ENCODE peak calls at places on chromosomes 11 and 22, in five cellular contexts. U is psoas muscle; P is activated naive CD4-positive, alpha-beta T cell treated with Interleukin-2 at 50 U/mL for 16 hours; Z is GM23248; G is RCC 7860. A is an unnamed sample.

GRCh38 chr22:38871360-38872171 is 450 bp downstream of the CBX6 start:
- DNase-seq in Z (peak), P (peak), U (no peak), G (no peak), A (no peak)

GRCh38 chr22:25536578-25536977 is 27.9 kb upstream of the GRK3 start:
- DNase-seq in Z (peak), G (no peak), U (no peak), P (no peak), A (no peak)

GRCh38 chr11:37710031-37710430 is 1112.0 kb upstream of the RAG2 start:
- DNase-seq in G (no peak), P (no peak), Z (no peak), U (no peak), A (no peak)

GRCh38 chr11:121356357-121356756 is 63.8 kb downstream of the SC5D start:
- DNase-seq in P (no peak), U (no peak), G (no peak), Z (no peak), A (no peak)

GRCh38 chr22:24500251-24500820 is 5.2 kb downstream of the UPB1 start:
- DNase-seq in P (no peak), G (no peak), Z (no peak), U (no peak), A (no peak)

GRCh38 chr22:23088199-23088604 is 17.9 kb downstream of the GNAZ start:
- DNase-seq in Z (no peak), G (no peak), P (peak), U (no peak), A (no peak)

GRCh38 chr22:46443850-46444389 is 93.5 kb downstream of the CELSR1 start:
- DNase-seq in U (no peak), Z (no peak), G (no peak), P (no peak), A (no peak)

GRCh38 chr11:127890026-127890611 is 697.2 kb downstream of the ETS1 start:
- DNase-seq in P (no peak), Z (peak), U (no peak), G (no peak), A (peak)

GRCh38 chr22:45678961-45679912 is 7.6 kb downstream of the ATXN10 start:
- DNase-seq in P (no peak), U (no peak), G (peak), Z (peak), A (peak)

GRCh38 chr22:26972281-26972680 is 314.9 kb downstream of the MIAT start:
- DNase-seq in Z (peak), P (no peak), U (no peak), G (no peak), A (no peak)

GRCh38 chr11:27619936-27620335 is 80.3 kb downstream of the BDNF start:
- DNase-seq in P (no peak), G (no peak), U (no peak), Z (no peak), A (no peak)

GRCh38 chr11:33063326-33063775 is 24.0 kb downstream of the TCP11L1 start:
- DNase-seq in Z (peak), G (no peak), U (no peak), P (no peak), A (no peak)

GRCh38 chr11:111735262-111736116 is 30.7 kb downstream of the PPP2R1B start:
- DNase-seq in Z (peak), G (peak), P (no peak), U (peak), A (peak)

GRCh38 chr11:65209711-65210360 is 28.1 kb downstream of the CAPN1 start:
- DNase-seq in P (no peak), Z (no peak), G (no peak), U (no peak), A (no peak)

GRCh38 chr11:40288212-40288803 is 1171.1 kb downstream of the LRRC4C start:
- DNase-seq in U (no peak), G (no peak), Z (no peak), P (no peak), A (no peak)

GRCh38 chr11:406796-407650 is 7.8 kb downstream of the SIGIRR start:
- DNase-seq in G (peak), U (peak), P (peak), Z (peak), A (no peak)

GRCh38 chr22:42717197-42717967 is 3.3 kb downstream of the A4GALT start:
- DNase-seq in U (no peak), P (no peak), G (peak), Z (peak), A (no peak)

GRCh38 chr11:128765571-128766530 is 72.0 kb downstream of the FLI1 start:
- DNase-seq in Z (no peak), G (no peak), U (no peak), P (no peak), A (no peak)

GRCh38 chr11:5367461-5368074 is 16.0 kb upstream of the OR51M1 start:
- DNase-seq in G (peak), Z (peak), U (no peak), P (no peak), A (peak)

GRCh38 chr11:124766156-124766555 is 4.1 kb upstream of the ESAM start:
- DNase-seq in Z (no peak), U (no peak), G (peak), P (no peak), A (no peak)

GRCh38 chr11:74543991-74544390 is 48.4 kb upstream of the POLD3 start:
- DNase-seq in P (no peak), G (no peak), Z (no peak), U (no peak), A (no peak)

GRCh38 chr22:28799834-28800307 is 498 bp downstream of the XBP1 start:
- DNase-seq in U (peak), Z (peak), P (peak), G (peak), A (no peak)

GRCh38 chr11:12157241-12157661 is 46.9 kb downstream of the MICAL2 start:
- DNase-seq in U (no peak), Z (peak), G (no peak), P (no peak), A (peak)

GRCh38 chr11:16912607-16913006 is 101.6 kb downstream of the PLEKHA7 start:
- DNase-seq in G (no peak), P (no peak), Z (no peak), U (no peak), A (no peak)

GRCh38 chr11:125326126-125326525 is 161.6 kb downstream of the PKNOX2 start:
- DNase-seq in Z (no peak), P (no peak), U (no peak), G (no peak), A (no peak)

GRCh38 chr11:46676436-46677158 is 23.8 kb downstream of the ARHGAP1 start:
- DNase-seq in Z (no peak), P (no peak), G (no peak), U (no peak), A (no peak)

GRCh38 chr11:92687724-92688123 is 281.7 kb upstream of the MTNR1B start:
- DNase-seq in Z (no peak), U (no peak), P (no peak), G (no peak), A (no peak)

GRCh38 chr11:70161043-70161625 is 42.0 kb upstream of the FADD start:
- DNase-seq in Z (no peak), G (no peak), P (no peak), U (no peak), A (no peak)

GRCh38 chr11:2930705-2931415 is 1.6 kb upstream of the PHLDA2 start:
- DNase-seq in U (peak), P (peak), Z (peak), G (peak), A (peak)

GRCh38 chr22:26610072-26610958 is 7.5 kb downstream of the CRYBB1 start:
- DNase-seq in P (peak), Z (peak), G (peak), U (no peak), A (peak)

GRCh38 chr22:23518381-23519187 is 61.5 kb downstream of the IGLL1 start:
- DNase-seq in G (no peak), U (peak), Z (no peak), P (no peak), A (no peak)

GRCh38 chr11:129505266-129505665 is 129.6 kb downstream of the BARX2 start:
- DNase-seq in Z (no peak), P (no peak), U (no peak), G (no peak), A (no peak)

GRCh38 chr11:104623518-104623917 is 274.7 kb downstream of the CASP12 start:
- DNase-seq in U (no peak), G (peak), Z (peak), P (no peak), A (no peak)

GRCh38 chr22:31272522-31273446 is 19.5 kb downstream of the PIK3IP1 start:
- DNase-seq in Z (peak), P (peak), G (peak), U (no peak), A (peak)

GRCh38 chr11:69030324-69030723 is 17.3 kb upstream of the MRGPRF start:
- DNase-seq in Z (no peak), U (no peak), P (no peak), G (no peak), A (no peak)

GRCh38 chr11:17786824-17787525 is 52.4 kb downstream of the KCNC1 start:
- DNase-seq in G (no peak), P (no peak), Z (peak), U (peak), A (peak)

GRCh38 chr11:9726313-9727022 is 62.6 kb downstream of the SWAP70 start:
- DNase-seq in P (no peak), G (peak), U (no peak), Z (peak), A (peak)

A was measured in H4.